ENCODE peak calls at places on chromosome 1, in seven cellular contexts. Z is germinal center, S is retinal pigment epithelial cell, W is cardiac fibroblast, G is PC-9, N is HuH-7.5, R is NCI-H2081. T is an unnamed sample.

GRCh38 chr1:197486948-197487347 is 218.9 kb downstream of the CRB1 start:
- DNase-seq in Z (no peak), S (peak; percentile 21), W (peak; percentile 56), G (no peak), N (no peak), R (no peak), T (no peak)

GRCh38 chr1:29975036-29975694 is 738.8 kb downstream of the PTPRU start:
- DNase-seq in Z (no peak), S (no peak), W (peak; percentile 34), G (no peak), N (no peak), R (no peak), T (no peak)

GRCh38 chr1:44646276-44646675 is 28.0 kb downstream of the TMEM53 start:
- DNase-seq in Z (no peak), S (no peak), W (peak; percentile 65), G (no peak), N (no peak), R (no peak), T (no peak)

GRCh38 chr1:229617351-229618100 is 8.4 kb downstream of the TAF5L start:
- DNase-seq in Z (no peak), S (no peak), W (no peak), G (no peak), N (no peak), R (no peak), T (no peak)

GRCh38 chr1:112520166-112520565 is 11.4 kb downstream of the WNT2B start:
- DNase-seq in Z (no peak), S (no peak), W (no peak), G (no peak), N (no peak), R (no peak), T (no peak)

GRCh38 chr1:214463596-214463995 is 87.8 kb downstream of the PTPN14 start:
- DNase-seq in Z (no peak), S (no peak), W (no peak), G (no peak), N (no peak), R (no peak), T (no peak)

GRCh38 chr1:168112673-168113305 is 23.9 kb downstream of the GPR161 start:
- DNase-seq in Z (no peak), S (peak; percentile 68), W (peak; percentile 87), G (peak; percentile 38), N (no peak), R (no peak), T (no peak)

GRCh38 chr1:11851171-11851570 is 3.6 kb upstream of the NPPA start:
- DNase-seq in Z (no peak), S (no peak), W (no peak), G (no peak), N (no peak), R (no peak), T (no peak)

GRCh38 chr1:246709845-246710244 is 14.4 kb upstream of the SCCPDH start:
- DNase-seq in Z (no peak), S (no peak), W (no peak), G (peak; percentile 62), N (no peak), R (no peak), T (no peak)

GRCh38 chr1:159653201-159653600 is 61.2 kb downstream of the CRP start:
- DNase-seq in Z (no peak), S (no peak), W (peak; percentile 81), G (no peak), N (no peak), R (no peak), T (no peak)

GRCh38 chr1:183901748-183902341 is 96.9 kb downstream of the RGL1 start:
- DNase-seq in Z (no peak), S (no peak), W (peak; percentile 40), G (no peak), N (no peak), R (no peak), T (no peak)

GRCh38 chr1:226939439-226940028 is 560 bp upstream of the COQ8A start:
- DNase-seq in Z (peak; percentile 69), S (no peak), W (no peak), G (peak; percentile 44), N (peak; percentile 39), R (peak; percentile 93), T (peak; percentile 79)

GRCh38 chr1:212070720-212071302 is 35.3 kb downstream of the DTL start:
- DNase-seq in Z (peak; percentile 23), S (no peak), W (peak; percentile 80), G (no peak), N (no peak), R (peak; percentile 14), T (no peak)

GRCh38 chr1:232280910-232281309 is 349.0 kb downstream of the SIPA1L2 start:
- DNase-seq in Z (no peak), S (no peak), W (no peak), G (no peak), N (no peak), R (no peak), T (no peak)

GRCh38 chr1:230858918-230859819 is 9.2 kb downstream of the C1orf198 start:
- DNase-seq in Z (no peak), S (no peak), W (peak; percentile 50), G (no peak), N (no peak), R (no peak), T (no peak)

GRCh38 chr1:47104816-47105215 is 32.4 kb upstream of the CYP4A22 start:
- DNase-seq in Z (no peak), S (no peak), W (no peak), G (no peak), N (no peak), R (no peak), T (no peak)

GRCh38 chr1:195326325-195326724 is 1281.9 kb downstream of the KCNT2 start:
- DNase-seq in Z (no peak), S (no peak), W (no peak), G (no peak), N (no peak), R (no peak), T (no peak)

GRCh38 chr1:67041836-67042503 is 12.0 kb downstream of the SLC35D1 start:
- DNase-seq in Z (no peak), S (no peak), W (peak; percentile 40), G (no peak), N (no peak), R (no peak), T (no peak)

GRCh38 chr1:40204855-40205254 is 42.9 kb upstream of the TMCO2 start:
- DNase-seq in Z (no peak), S (no peak), W (no peak), G (no peak), N (no peak), R (no peak), T (no peak)

GRCh38 chr1:5947071-5947821 is 45.0 kb downstream of the NPHP4 start:
- DNase-seq in Z (no peak), S (no peak), W (no peak), G (no peak), N (no peak), R (no peak), T (no peak)

GRCh38 chr1:232754930-232755329 is 50.3 kb upstream of the MAP10 start:
- DNase-seq in Z (no peak), S (no peak), W (no peak), G (no peak), N (no peak), R (no peak), T (no peak)